ENCODE peak calls at places on chromosomes 3 and 15, in four cellular contexts. A is K562, D is HepG2, P is GM12878. R is an unnamed sample.

GRCh38 chr3:194273396-194274310 is 77.5 kb downstream of the CPN2 start:
- DNase-seq in A (no peak), D (no peak), P (no peak), R (no peak)

GRCh38 chr3:50167782-50168317 is 12.7 kb downstream of the SEMA3F start:
- DNase-seq in A (no peak), D (no peak), P (no peak), R (no peak)

GRCh38 chr15:40871749-40872617 is 2.1 kb downstream of the RHOV start:
- DNase-seq in A (no peak), D (no peak), P (peak), R (no peak)

GRCh38 chr15:48703544-48703943 is 58.0 kb upstream of the FBN1 start:
- DNase-seq in A (no peak), D (no peak), P (no peak), R (no peak)

GRCh38 chr3:135368316-135368715 is 573.3 kb downstream of the EPHB1 start:
- DNase-seq in A (no peak), D (no peak), P (no peak), R (no peak)

GRCh38 chr15:25849431-25849921 is 13.7 kb downstream of the ATP10A start:
- DNase-seq in A (no peak), D (no peak), P (no peak), R (no peak)

GRCh38 chr15:71469393-71469792 is 341.0 kb upstream of the NR2E3 start:
- DNase-seq in A (peak), D (no peak), P (no peak), R (no peak)

GRCh38 chr15:77181305-77182074 is 110.6 kb upstream of the TSPAN3 start:
- DNase-seq in A (no peak), D (no peak), P (peak), R (no peak)

GRCh38 chr3:174051191-174051590 is 653.6 kb downstream of the NLGN1 start:
- DNase-seq in A (no peak), D (no peak), P (no peak), R (no peak)

GRCh38 chr15:91966181-91966552 is 112.7 kb downstream of the SLCO3A1 start:
- DNase-seq in A (no peak), D (no peak), P (no peak), R (no peak)

GRCh38 chr3:47705391-47705790 is 76.3 kb downstream of the SMARCC1 start:
- DNase-seq in A (no peak), D (no peak), P (no peak), R (no peak)

GRCh38 chr3:170058127-170058526 is 20.3 kb downstream of the GPR160 start:
- DNase-seq in A (no peak), D (no peak), P (no peak), R (no peak)

GRCh38 chr15:80507638-80508316 is 103.6 kb downstream of the ARNT2 start:
- DNase-seq in A (no peak), D (no peak), P (no peak), R (no peak)

GRCh38 chr15:81954158-81954783 is 91.5 kb downstream of the MEX3B start:
- DNase-seq in A (no peak), D (no peak), P (no peak), R (no peak)

GRCh38 chr3:129587559-129588210 is 18.8 kb downstream of the PLXND1 start:
- DNase-seq in A (no peak), D (no peak), P (no peak), R (no peak)

DNA sequence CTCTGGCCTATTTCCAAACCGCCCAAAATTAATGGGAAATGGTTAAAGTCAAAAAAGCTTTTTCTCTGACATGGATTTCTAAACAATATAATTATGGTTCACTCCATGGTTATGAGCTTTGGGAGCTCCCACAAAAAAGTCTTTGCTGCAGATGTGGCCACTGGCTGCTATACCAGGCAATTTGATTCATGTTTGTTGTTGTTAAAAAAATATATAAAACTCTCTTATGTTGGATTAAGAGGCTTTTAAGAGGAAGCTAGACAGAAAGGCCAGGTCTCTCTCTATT is 258.6 kb downstream of the TIGIT start:
- DNase-seq in A (no peak), D (no peak), P (no peak), R (no peak)
- TF ChIP-seq BHLHE40 in A (no peak), D (no peak), P (no peak), R (no peak)

DNA sequence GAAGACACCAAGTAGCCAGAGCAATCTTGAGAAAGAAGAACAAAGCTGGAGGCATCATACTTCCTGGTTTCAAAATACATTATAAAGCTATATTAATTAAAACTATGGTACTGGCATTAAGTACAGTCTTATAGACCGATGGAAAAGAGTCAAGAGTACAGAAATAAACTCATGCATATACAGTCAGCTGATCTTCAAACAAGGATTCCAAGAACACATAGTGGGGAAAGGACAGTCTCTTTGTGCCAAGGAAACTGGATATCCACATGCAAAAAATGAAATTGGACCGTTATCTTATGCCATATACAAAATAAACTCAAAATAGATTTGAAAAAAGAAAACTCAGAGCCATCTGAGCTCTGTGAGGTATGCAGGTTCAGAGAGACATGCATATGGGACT is 57.4 kb downstream of the SERP1 start:
- DNase-seq in A (no peak), D (no peak), P (no peak), R (no peak)
- TF ChIP-seq FOXM1 in A (no peak), D (no peak), P (no peak), R (no peak)

DNA sequence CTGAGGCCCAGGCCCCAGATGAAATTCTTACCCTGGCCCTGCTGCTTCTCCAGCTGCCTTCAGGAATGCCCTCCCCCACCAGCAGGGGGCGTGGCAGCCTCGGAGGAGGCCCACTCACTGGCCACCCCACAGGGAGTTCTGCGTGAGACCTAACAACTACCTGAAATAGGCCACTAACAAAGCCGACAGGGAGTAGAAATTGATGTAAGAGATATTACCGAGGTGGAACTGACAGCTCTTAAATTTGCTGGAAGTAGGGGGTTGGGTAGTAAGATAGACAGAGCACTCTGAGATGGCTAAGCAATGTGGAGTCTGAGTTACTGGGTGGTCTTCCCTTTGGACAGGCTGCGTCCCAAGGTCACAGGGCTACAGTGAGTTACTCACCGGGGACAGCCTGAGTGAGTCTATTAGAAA is 240.8 kb downstream of the SHOX2 start:
- DNase-seq in A (peak), D (peak), P (peak), R (peak)
- TF ChIP-seq BHLHE40 in A (no peak), D (no peak), P (no peak), R (no peak)

DNA sequence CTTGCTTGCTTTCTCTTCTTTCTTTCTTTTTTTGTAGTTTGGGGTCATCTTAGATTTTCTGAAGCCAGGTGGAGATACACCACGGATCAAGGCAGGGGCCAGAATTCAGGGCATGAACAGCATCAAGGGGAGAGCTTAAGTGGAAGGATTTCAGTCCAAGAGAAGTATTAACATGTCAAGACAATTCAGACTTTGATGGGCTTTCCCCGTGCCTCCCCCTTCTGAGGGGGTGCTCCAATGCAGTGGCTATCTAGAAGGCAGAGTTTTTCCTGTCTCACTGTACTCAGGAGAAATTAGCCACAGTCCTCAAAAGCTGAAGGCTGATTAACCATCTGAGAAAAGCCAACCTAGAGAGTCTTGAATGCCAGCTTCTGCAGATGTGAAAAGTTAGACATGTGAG is 127.3 kb downstream of the TGFBR2 start:
- DNase-seq in A (no peak), D (no peak), P (no peak), R (no peak)
- TF ChIP-seq FOXM1 in A (no peak), D (no peak), P (no peak), R (no peak)

GRCh38 chr3:186922790-186923189 is 7.5 kb upstream of the ST6GAL1 start:
- DNase-seq in A (no peak), D (no peak), P (no peak), R (no peak)
- TF ChIP-seq BHLHE40 in A (no peak), D (no peak), P (no peak), R (no peak)